ENCODE peak calls at places on chromosomes 3 and 15, in ten cellular contexts. V, W, X, H, D, Q, C, U, K and Z are unnamed samples.
A peak's percentile ranks its signal among the peaks of the same experiment; 100 is the strongest.

GRCh38 chr3:157922614-157923013 is 183.6 kb downstream of the SHOX2 start:
- DNase-seq in K (no peak), Q (no peak), C (no peak), D (no peak), X (no peak), H (no peak), U (no peak), V (no peak), W (no peak), Z (no peak)

GRCh38 chr15:48493084-48493762 is 152.3 kb downstream of the FBN1 start:
- DNase-seq in W (peak; percentile 96), K (no peak), H (no peak), C (peak; percentile 92), X (no peak), U (peak; percentile 95), D (peak; percentile 76), Q (peak; percentile 82), V (peak; percentile 97), Z (peak; percentile 79)

GRCh38 chr15:40959331-40960141 is 6.3 kb downstream of the CHAC1 start:
- DNase-seq in X (no peak), Q (no peak), V (no peak), W (no peak), K (no peak), H (no peak), D (no peak), U (no peak), C (no peak), Z (no peak)

GRCh38 chr15:33021806-33022389 is 172.6 kb downstream of the FMN1 start:
- DNase-seq in D (peak; percentile 66), W (peak; percentile 79), C (peak; percentile 86), K (no peak), Q (peak; percentile 57), X (no peak), H (no peak), V (peak; percentile 78), U (peak; percentile 87), Z (peak; percentile 23)

GRCh38 chr3:115975353-115975752 is 352.0 kb downstream of the GAP43 start:
- DNase-seq in U (peak; percentile 83), C (peak; percentile 82), K (no peak), Q (peak; percentile 69), W (peak; percentile 23), X (no peak), V (peak; percentile 74), H (no peak), D (peak; percentile 70), Z (peak; percentile 63)

GRCh38 chr15:30878515-30878914 is 25.2 kb upstream of the FAN1 start:
- DNase-seq in U (no peak), D (no peak), C (no peak), V (no peak), W (no peak), X (no peak), H (no peak), K (no peak), Q (no peak), Z (no peak)

GRCh38 chr3:178275793-178276192 is 260.4 kb upstream of the KCNMB2 start:
- DNase-seq in X (no peak), V (peak; percentile 20), Q (no peak), C (no peak), W (peak; percentile 14), U (no peak), K (no peak), D (no peak), H (no peak), Z (no peak)

GRCh38 chr3:49803464-49804140 is 541 bp downstream of the INKA1 start:
- DNase-seq in X (peak; percentile 49), U (peak; percentile 47), K (peak; percentile 58), D (peak; percentile 61), W (peak; percentile 60), H (no peak), V (no peak), Q (no peak), C (peak; percentile 35), Z (no peak)

GRCh38 chr15:77869021-77869895 is 208.3 kb downstream of the TBC1D2B start:
- DNase-seq in V (no peak), Q (no peak), X (no peak), W (peak; percentile 40), U (no peak), D (no peak), K (peak; percentile 29), C (no peak), H (no peak), Z (no peak)

GRCh38 chr3:72547183-72547582 is 301.1 kb downstream of the SHQ1 start:
- DNase-seq in C (no peak), X (no peak), U (no peak), W (no peak), D (no peak), H (no peak), Q (no peak), V (no peak), K (no peak), Z (no peak)

GRCh38 chr3:127035672-127036071 is 52.8 kb downstream of the PLXNA1 start:
- DNase-seq in D (peak; percentile 91), V (peak; percentile 82), W (peak; percentile 98), Q (peak; percentile 86), U (peak; percentile 93), H (peak; percentile 85), C (peak; percentile 55), K (peak; percentile 81), X (no peak), Z (peak; percentile 20)

GRCh38 chr15:88704791-88705768 is 66.3 kb downstream of the ISG20 start:
- DNase-seq in U (peak; percentile 58), H (peak; percentile 77), K (no peak), W (peak; percentile 45), X (no peak), C (peak; percentile 5), D (peak; percentile 78), V (peak; percentile 43), Q (no peak), Z (no peak)

GRCh38 chr3:82495655-82496054 is 734.2 kb upstream of the GBE1 start:
- DNase-seq in D (no peak), Q (no peak), U (no peak), C (no peak), V (no peak), X (no peak), K (no peak), H (no peak), W (no peak), Z (no peak)

GRCh38 chr3:174333640-174334039 is 525.5 kb upstream of the NAALADL2 start:
- DNase-seq in C (no peak), D (no peak), X (no peak), K (no peak), Q (no peak), V (no peak), U (no peak), W (no peak), H (no peak), Z (no peak)

DNA sequence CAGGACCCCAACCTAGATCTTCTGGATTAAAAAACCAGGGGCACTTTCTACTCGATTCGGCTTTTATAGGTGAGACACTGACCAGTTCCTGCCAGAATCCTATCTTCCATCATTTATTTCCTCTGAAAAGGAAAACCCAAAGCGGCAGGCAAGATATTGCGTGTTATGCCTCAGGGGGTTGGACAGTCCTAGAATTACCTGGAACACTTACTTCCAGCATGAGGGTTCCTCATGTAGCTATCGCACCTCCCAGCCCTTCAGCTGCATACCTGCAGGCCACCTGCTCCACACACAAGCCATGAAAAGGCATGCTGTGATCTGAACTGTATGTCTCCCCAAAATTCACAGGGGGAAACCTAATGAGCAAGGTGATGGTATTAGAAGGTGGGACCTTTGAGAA is 58.3 kb upstream of the DLG1 start:
- DNase-seq in V (no peak), K (no peak), U (no peak), X (no peak), W (no peak), C (no peak), H (no peak), Q (no peak), D (no peak), Z (no peak)
- H3K4me3 ChIP-seq in V (no peak overlapping the region), K (peak overlapping the region; percentile 35), U (peak overlapping the region; percentile 19), X (no peak overlapping the region), W (no peak overlapping the region), C (no peak overlapping the region), H (no peak overlapping the region), Q (no peak overlapping the region), D (no peak overlapping the region), Z (no peak overlapping the region)

GRCh38 chr3:130516645-130517512 is at the start of gene COL6A6:
- DNase-seq in Q (no peak), K (no peak), U (peak; percentile 4), D (peak; percentile 4), V (no peak), X (no peak), W (peak; percentile 39), H (peak; percentile 10), C (peak; percentile 5), Z (no peak)

GRCh38 chr3:130515755-130516154 is 1.2 kb upstream of the COL6A6 start:
- DNase-seq in U (no peak), W (peak; percentile 71), V (peak; percentile 56), K (no peak), C (no peak), H (no peak), D (no peak), X (no peak), Q (no peak), Z (no peak)

GRCh38 chr3:130514671-130515070 is 2.3 kb upstream of the COL6A6 start:
- DNase-seq in X (no peak), H (no peak), W (peak; percentile 6), D (peak; percentile 32), C (no peak), V (peak; percentile 68), U (peak; percentile 1), K (no peak), Q (no peak), Z (no peak)

GRCh38 chr3:130522399-130522798 is 5.4 kb downstream of the COL6A6 start:
- DNase-seq in V (no peak), C (no peak), W (no peak), U (no peak), Q (no peak), H (no peak), K (no peak), D (no peak), X (no peak), Z (no peak)

GRCh38 chr3:130517541-130517940 is 564 bp downstream of the COL6A6 start:
- DNase-seq in W (peak; percentile 62), U (no peak), H (no peak), Q (no peak), X (no peak), D (peak; percentile 8), K (no peak), C (no peak), V (peak; percentile 57), Z (no peak)
- H3K4me3 ChIP-seq in W (peak overlapping the region; percentile 54), U (no peak overlapping the region), H (peak overlapping the region; percentile 30), Q (no peak overlapping the region), X (no peak overlapping the region), D (no peak overlapping the region), K (peak overlapping the region; percentile 49), C (no peak overlapping the region), V (peak overlapping the region; percentile 58), Z (peak overlapping the region; percentile 24)

GRCh38 chr3:111252795-111253194 is 181.2 kb downstream of the NECTIN3 start:
- DNase-seq in K (no peak), X (no peak), D (peak; percentile 59), U (peak; percentile 45), V (peak; percentile 57), Q (peak; percentile 39), W (peak; percentile 59), H (no peak), C (peak; percentile 81), Z (no peak)
- H3K4me3 ChIP-seq in K (no peak overlapping the region), X (no peak overlapping the region), D (no peak overlapping the region), U (no peak overlapping the region), V (no peak overlapping the region), Q (no peak overlapping the region), W (no peak overlapping the region), H (no peak overlapping the region), C (peak overlapping the region; percentile 20), Z (no peak overlapping the region)

DNA sequence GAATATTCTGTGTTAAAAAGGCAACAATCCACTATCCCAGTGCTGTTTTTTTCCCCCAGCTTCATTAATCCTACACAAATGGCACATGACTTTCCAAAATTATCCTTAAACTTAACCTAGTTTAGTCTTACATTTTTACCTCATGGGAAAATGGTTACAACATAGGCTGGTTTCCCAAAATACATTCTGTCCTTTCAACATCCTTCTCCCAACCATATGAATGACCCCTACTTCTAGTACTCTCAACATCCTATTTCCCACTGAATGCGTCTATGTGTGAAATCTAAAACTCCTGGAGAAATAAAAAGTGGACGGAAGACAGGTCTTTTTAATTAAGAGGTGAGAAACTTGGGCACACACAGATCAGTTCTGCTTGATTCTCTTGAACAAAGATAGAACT is 33.3 kb downstream of the ATOSA start:
- DNase-seq in D (no peak), H (no peak), Q (no peak), W (no peak), X (no peak), U (no peak), K (no peak), C (no peak), V (no peak), Z (no peak)
- H3K4me3 ChIP-seq in D (no peak overlapping the region), H (no peak overlapping the region), Q (no peak overlapping the region), W (no peak overlapping the region), X (no peak overlapping the region), U (no peak overlapping the region), K (no peak overlapping the region), C (no peak overlapping the region), V (no peak overlapping the region), Z (no peak overlapping the region)